ENCODE peak calls at places on chromosomes 11 and 22, in five cellular contexts. S is neural progenitor cell, I is sigmoid colon, O is MM.1S, V is left lung. T is an unnamed sample.

GRCh38 chr11:75237050-75237449 is 3.5 kb upstream of the TPBGL start:
- DNase-seq in O (no peak), S (no peak), I (no peak), V (no peak), T (no peak)

GRCh38 chr11:11584446-11584810 is 37.4 kb downstream of the GALNT18 start:
- DNase-seq in O (no peak), V (peak; percentile 68), S (no peak), I (no peak), T (peak; percentile 99)

GRCh38 chr11:8016396-8016949 is 29.3 kb downstream of the EIF3F start:
- DNase-seq in O (no peak), V (no peak), S (no peak), I (no peak), T (no peak)

GRCh38 chr11:114160884-114161283 is 101.4 kb downstream of the ZBTB16 start:
- DNase-seq in S (no peak), V (no peak), I (no peak), O (no peak), T (peak; percentile 48)

GRCh38 chr11:67053896-67054850 is 2.5 kb upstream of the RHOD start:
- DNase-seq in O (peak; percentile 43), V (no peak), S (peak; percentile 79), I (no peak), T (peak; percentile 77)

GRCh38 chr11:115527534-115528125 is 23.4 kb upstream of the CADM1 start:
- DNase-seq in O (no peak), I (no peak), S (peak; percentile 72), V (no peak), T (peak; percentile 2)

GRCh38 chr11:111265421-111265820 is 19.9 kb downstream of the POU2AF2 start:
- DNase-seq in V (no peak), S (no peak), I (no peak), O (no peak), T (no peak)

GRCh38 chr11:23284626-23285025 is 424.4 kb upstream of the CCDC179 start:
- DNase-seq in V (no peak), O (no peak), S (no peak), I (no peak), T (no peak)

GRCh38 chr11:118156531-118157185 is 4.0 kb upstream of the SCN4B start:
- DNase-seq in I (no peak), S (peak; percentile 52), V (no peak), O (no peak), T (no peak)

GRCh38 chr11:12717851-12718291 is 43.6 kb downstream of the TEAD1 start:
- DNase-seq in O (peak; percentile 97), S (no peak), V (no peak), I (no peak), T (no peak)

GRCh38 chr11:8839957-8840945 is 70.7 kb upstream of the AKIP1 start:
- DNase-seq in V (peak; percentile 40), O (no peak), S (peak; percentile 85), I (peak; percentile 56), T (peak; percentile 63)

GRCh38 chr11:86447763-86448480 is 73.2 kb downstream of the CCDC81 start:
- DNase-seq in O (no peak), I (no peak), S (no peak), V (no peak), T (no peak)

GRCh38 chr11:63635762-63636465 is 21.7 kb upstream of the PLAAT3 start:
- DNase-seq in O (peak; percentile 50), V (peak; percentile 46), S (peak; percentile 83), I (peak; percentile 74), T (peak; percentile 56)

GRCh38 chr11:36403661-36404060 is 106.4 kb downstream of the TRAF6 start:
- DNase-seq in I (no peak), V (no peak), O (no peak), S (no peak), T (no peak)

GRCh38 chr11:134942633-134943032 is 530.6 kb upstream of the B3GAT1 start:
- DNase-seq in V (no peak), O (no peak), I (no peak), S (no peak), T (no peak)

GRCh38 chr11:72406536-72407507 is 27.5 kb downstream of the CLPB start:
- DNase-seq in S (no peak), O (no peak), I (peak; percentile 21), V (no peak), T (peak; percentile 86)

GRCh38 chr22:44024288-44024908 is at the start of gene PARVB:
- DNase-seq in O (peak; percentile 32), S (peak; percentile 45), V (peak; percentile 48), I (no peak), T (peak; percentile 15)

GRCh38 chr11:123247813-123248379 is 52.8 kb upstream of the CLMP start:
- DNase-seq in I (no peak), V (no peak), S (no peak), O (no peak), T (no peak)

GRCh38 chr11:47330002-47330911 is 22.2 kb downstream of the MYBPC3 start:
- DNase-seq in V (no peak), S (no peak), I (no peak), O (no peak), T (peak; percentile 11)

GRCh38 chr22:48615171-48616008 is 1212.3 kb downstream of the BRD1 start:
- DNase-seq in S (no peak), O (no peak), V (no peak), I (no peak), T (no peak)
- H3K4me3 ChIP-seq in S (no peak overlapping the region), O (no peak overlapping the region), V (no peak overlapping the region), I (no peak overlapping the region), T (no peak overlapping the region)

GRCh38 chr11:84963240-84963639 is 663.9 kb downstream of the DLG2 start:
- DNase-seq in O (no peak), I (no peak), S (no peak), V (no peak), T (no peak)
- TF ChIP-seq CTCF in O (no peak), I (no peak), S (peak; percentile 21), V (no peak), T (no peak)

GRCh38 chr11:125064070-125064469 is 965 bp downstream of the SLC37A2 start:
- DNase-seq in V (no peak), S (no peak), I (no peak), O (no peak), T (no peak)
- H3K4me3 ChIP-seq in V (peak overlapping the region; percentile 64), S (peak overlapping the region; percentile 61), I (peak overlapping the region; percentile 62), O (no peak overlapping the region), T (peak overlapping the region; percentile 55)

GRCh38 chr11:20949585-20949984 is 280.2 kb downstream of the NELL1 start:
- DNase-seq in S (no peak), O (no peak), I (no peak), V (no peak), T (no peak)
- TF ChIP-seq CTCF in S (no peak), O (no peak), I (no peak), V (no peak), T (no peak)

DNA sequence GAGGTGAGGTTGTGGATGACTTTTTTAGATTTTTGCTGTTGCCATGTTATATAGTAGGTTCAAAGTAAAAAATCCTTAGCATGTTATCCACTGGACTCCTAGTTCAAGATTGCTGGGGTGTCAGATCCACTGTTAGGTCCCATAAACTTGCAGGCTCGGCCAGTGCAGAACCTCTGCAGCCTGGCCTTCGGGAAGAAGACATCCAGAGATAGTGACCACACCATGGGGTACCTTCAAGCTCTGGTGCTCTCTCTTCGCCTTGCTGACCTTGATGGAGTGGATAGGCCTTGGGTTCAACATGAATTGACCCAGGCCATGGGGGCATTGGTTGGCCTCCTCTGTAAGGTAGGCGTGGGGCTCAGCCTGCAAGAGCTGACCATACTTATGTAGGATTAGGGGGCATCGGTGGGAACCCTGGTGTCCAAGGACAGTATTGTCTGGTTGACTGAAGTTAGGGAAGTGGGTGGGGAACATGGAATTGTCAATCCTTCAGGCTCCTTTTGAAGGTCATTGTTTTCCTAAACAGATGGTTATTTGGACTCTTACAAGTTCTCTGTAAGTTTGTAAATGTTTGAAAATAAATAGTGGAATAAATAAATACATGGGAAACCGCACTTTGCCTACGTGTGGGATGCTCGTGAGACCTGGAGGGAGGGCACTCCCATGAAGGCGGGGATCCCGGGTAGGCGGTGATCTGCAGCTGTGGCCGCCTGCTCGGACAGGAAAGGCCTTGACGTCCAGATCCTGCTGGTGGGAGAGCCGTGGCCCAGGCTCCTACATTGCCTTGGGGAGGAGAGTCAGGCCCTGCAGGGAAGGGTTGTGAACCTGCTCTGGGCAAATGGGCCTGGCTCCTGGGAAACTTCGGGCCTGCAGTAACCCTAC is 37.1 kb downstream of the BCR start:
- DNase-seq in I (no peak), O (no peak), S (no peak), V (no peak), T (no peak)
- H3K4me3 ChIP-seq in I (no peak overlapping the region), O (no peak overlapping the region), S (no peak overlapping the region), V (no peak overlapping the region), T (no peak overlapping the region)

DNA sequence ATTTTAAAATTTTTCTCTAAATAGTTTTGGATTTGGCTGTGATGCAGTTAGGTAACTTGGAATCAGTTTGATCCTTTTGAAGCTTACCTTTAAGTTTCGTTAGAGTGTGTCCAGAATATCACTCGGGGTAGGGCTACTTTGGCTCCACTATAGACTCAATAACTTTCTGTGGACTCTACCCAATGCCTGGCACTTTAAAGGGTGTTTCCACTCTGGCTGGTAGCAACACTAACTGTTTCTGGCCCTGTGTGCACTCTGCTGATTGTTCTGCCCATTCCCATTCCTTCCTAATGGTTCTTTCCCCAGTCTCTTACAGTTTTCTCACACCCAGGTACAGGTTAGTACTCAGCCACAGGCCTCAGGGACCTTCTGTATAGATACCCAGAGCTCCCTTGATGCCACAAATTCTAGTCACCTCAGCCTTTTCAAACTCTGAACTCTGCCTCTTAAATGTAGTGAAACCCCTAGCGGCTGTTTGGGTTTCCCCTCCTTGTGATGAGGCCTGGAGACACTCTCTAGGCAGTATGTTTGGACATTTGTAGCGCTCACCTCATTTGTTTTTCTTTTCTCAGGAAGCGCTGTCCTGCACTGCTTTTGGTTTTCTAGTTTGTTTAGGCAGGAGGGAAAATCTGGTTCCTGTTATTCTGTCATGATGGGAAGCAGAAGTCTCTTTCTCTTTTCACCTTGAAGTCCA is 16.8 kb downstream of the CUL5 start:
- DNase-seq in V (no peak), O (peak; percentile 36), S (no peak), I (no peak), T (no peak)
- TF ChIP-seq CTCF in V (no peak), O (no peak), S (no peak), I (no peak), T (no peak)

GRCh38 chr22:31230155-31230870 is 18.2 kb downstream of the LIMK2 start:
- DNase-seq in I (no peak), S (no peak), O (no peak), V (no peak), T (no peak)
- H3K4me3 ChIP-seq in I (no peak overlapping the region), S (no peak overlapping the region), O (no peak overlapping the region), V (peak overlapping the region; percentile 13), T (no peak overlapping the region)

GRCh38 chr11:58562375-58562800 is 13.3 kb downstream of the LPXN start:
- DNase-seq in O (peak; percentile 87), V (no peak), I (no peak), S (no peak), T (no peak)

GRCh38 chr11:58573451-58574104 is 2.1 kb downstream of the LPXN start:
- DNase-seq in S (no peak), V (peak; percentile 51), I (peak; percentile 83), O (peak; percentile 60), T (peak; percentile 89)

GRCh38 chr11:58564226-58564625 is 11.4 kb downstream of the LPXN start:
- DNase-seq in O (no peak), V (no peak), S (no peak), I (no peak), T (no peak)

GRCh38 chr11:58567889-58568512 is 7.7 kb downstream of the LPXN start:
- DNase-seq in S (peak; percentile 71), O (peak; percentile 75), I (no peak), V (no peak), T (peak; percentile 68)
- TF ChIP-seq CTCF in S (peak; percentile 80), O (peak; percentile 88), I (peak; percentile 55), V (peak; percentile 75), T (peak; percentile 78)

GRCh38 chr22:17795661-17796548 is 21.6 kb upstream of the BID start:
- DNase-seq in O (no peak), S (no peak), V (no peak), I (no peak), T (no peak)
- H3K4me3 ChIP-seq in O (no peak overlapping the region), S (no peak overlapping the region), V (no peak overlapping the region), I (no peak overlapping the region), T (no peak overlapping the region)

GRCh38 chr22:24142831-24143230 is 38.5 kb upstream of the SUSD2 start:
- DNase-seq in O (no peak), S (no peak), V (no peak), I (no peak), T (no peak)
- TF ChIP-seq CTCF in O (no peak), S (no peak), V (no peak), I (no peak), T (no peak)

T was measured in epithelial cell of esophagus.